ENCODE peak calls at places on chromosomes 3 and 15, in five cellular contexts. Y is activated effector memory CD4-positive, alpha-beta T cell treated with anti-CD3 and anti-CD28 coated beads, Interleukin-2, amount 50 U/mL, for 16 hours; E is WERI-Rb-1; H is foreskin fibroblast; Z is SJSA1. U is an unnamed sample.
A peak's percentile ranks its signal among the peaks of the same experiment; 100 is the strongest.

GRCh38 chr15:57086857-57087427 is 168.5 kb downstream of the TCF12 start:
- DNase-seq in Y (no peak), E (no peak), H (no peak), Z (no peak), U (no peak)

GRCh38 chr15:68469162-68470048 is 37.4 kb upstream of the ITGA11 start:
- DNase-seq in Y (no peak), E (no peak), H (no peak), Z (no peak), U (no peak)

GRCh38 chr3:44992555-44993470 is 16.8 kb downstream of the EXOSC7 start:
- DNase-seq in Y (peak; percentile 69), E (peak; percentile 32), H (peak; percentile 64), Z (no peak), U (no peak)

GRCh38 chr3:195013962-195014361 is 257.0 kb downstream of the XXYLT1 start:
- DNase-seq in Y (no peak), E (no peak), H (no peak), Z (no peak), U (no peak)

GRCh38 chr3:8595935-8596262 is 48.7 kb downstream of the SSUH2 start:
- DNase-seq in Y (no peak), E (no peak), H (no peak), Z (no peak), U (no peak)

GRCh38 chr15:45393851-45394250 is 15.5 kb upstream of the GATM start:
- DNase-seq in Y (no peak), E (peak; percentile 16), H (peak; percentile 48), Z (no peak), U (no peak)

GRCh38 chr15:22861151-22861550 is 22.7 kb downstream of the NIPA2 start:
- DNase-seq in Y (no peak), E (no peak), H (no peak), Z (no peak), U (no peak)

GRCh38 chr15:83436513-83437158 is 10.5 kb upstream of the SH3GL3 start:
- DNase-seq in Y (no peak), E (peak; percentile 16), H (peak; percentile 63), Z (peak; percentile 27), U (no peak)

GRCh38 chr3:45647148-45647619 is 42.0 kb upstream of the SACM1L start:
- DNase-seq in Y (no peak), E (no peak), H (peak; percentile 89), Z (peak; percentile 53), U (no peak)

GRCh38 chr3:47984089-47984759 is 32.0 kb downstream of the MAP4 start:
- DNase-seq in Y (no peak), E (no peak), H (peak; percentile 89), Z (peak; percentile 50), U (peak; percentile 78)

GRCh38 chr3:14370719-14371572 is 31.5 kb upstream of the SLC6A6 start:
- DNase-seq in Y (no peak), E (no peak), H (no peak), Z (no peak), U (no peak)

GRCh38 chr3:64575211-64575844 is 112.5 kb downstream of the ADAMTS9 start:
- DNase-seq in Y (no peak), E (peak; percentile 15), H (peak; percentile 32), Z (peak; percentile 32), U (no peak)

GRCh38 chr3:65884072-65884471 is 154.6 kb downstream of the MAGI1 start:
- DNase-seq in Y (no peak), E (no peak), H (no peak), Z (no peak), U (no peak)

GRCh38 chr3:101813817-101814440 is 34.9 kb downstream of the NXPE3 start:
- DNase-seq in Y (no peak), E (no peak), H (peak; percentile 63), Z (peak; percentile 23), U (no peak)

GRCh38 chr3:118538187-118538586 is 496.5 kb downstream of the IGSF11 start:
- DNase-seq in Y (no peak), E (no peak), H (no peak), Z (no peak), U (no peak)

GRCh38 chr15:40746916-40747418 is 8.1 kb downstream of the RMDN3 start:
- DNase-seq in Y (no peak), E (no peak), H (peak; percentile 45), Z (no peak), U (peak; percentile 26)

GRCh38 chr15:85976102-85976501 is 103.6 kb upstream of the AGBL1 start:
- DNase-seq in Y (no peak), E (no peak), H (no peak), Z (no peak), U (no peak)

GRCh38 chr3:52896613-52897012 is 735 bp downstream of the STIMATE start:
- DNase-seq in Y (no peak), E (no peak), H (no peak), Z (no peak), U (no peak)

GRCh38 chr3:150607267-150608065 is 4.3 kb downstream of the SELENOT start:
- DNase-seq in Y (no peak), E (peak; percentile 10), H (no peak), Z (no peak), U (no peak)

GRCh38 chr3:150210461-150211110 is 197.5 kb upstream of the TSC22D2 start:
- DNase-seq in Y (no peak), E (no peak), H (no peak), Z (no peak), U (no peak)

GRCh38 chr3:170189396-170190256 is 8.1 kb upstream of the PHC3 start:
- DNase-seq in Y (no peak), E (no peak), H (no peak), Z (peak; percentile 9), U (no peak)

GRCh38 chr3:127857270-127857801 is 35.0 kb upstream of the MGLL start:
- DNase-seq in Y (no peak), E (no peak), H (peak; percentile 52), Z (no peak), U (peak; percentile 9)

U was measured in MG63.